ENCODE peak calls at places on chromosome 11, in five cellular contexts. D is CD8-positive, alpha-beta memory T cell; I is kidney; C is adipocyte; F is neuronal stem cell. G is an unnamed sample.

GRCh38 chr11:17277024-17277584 is 565 bp downstream of the NUCB2 start:
- DNase-seq in D (no peak), I (no peak), C (peak; percentile 74), F (no peak), G (no peak)

GRCh38 chr11:18617688-18618340 is 16.3 kb downstream of the SPTY2D1 start:
- DNase-seq in D (peak; percentile 21), I (no peak), C (peak; percentile 40), F (no peak), G (no peak)

GRCh38 chr11:34050967-34051348 is 573 bp upstream of the CAPRIN1 start:
- DNase-seq in D (no peak), I (no peak), C (peak; percentile 75), F (no peak), G (no peak)

GRCh38 chr11:82680252-82680651 is 53.4 kb downstream of the FAM181B start:
- DNase-seq in D (no peak), I (no peak), C (no peak), F (no peak), G (no peak)

GRCh38 chr11:12680246-12680939 is 6.2 kb downstream of the TEAD1 start:
- DNase-seq in D (no peak), I (peak; percentile 93), C (peak; percentile 95), F (peak; percentile 85), G (peak; percentile 91)

GRCh38 chr11:26901162-26901561 is 92.8 kb upstream of the FIBIN start:
- DNase-seq in D (no peak), I (no peak), C (peak; percentile 74), F (no peak), G (no peak)

GRCh38 chr11:9573775-9574555 is 495 bp downstream of the WEE1 start:
- DNase-seq in D (peak; percentile 8), I (peak; percentile 87), C (peak; percentile 38), F (no peak), G (peak; percentile 80)

GRCh38 chr11:34204396-34205279 is 99.2 kb downstream of the NAT10 start:
- DNase-seq in D (no peak), I (no peak), C (peak; percentile 12), F (no peak), G (no peak)

GRCh38 chr11:116732740-116733385 is 39.9 kb downstream of the BUD13 start:
- DNase-seq in D (peak; percentile 35), I (no peak), C (peak; percentile 85), F (peak; percentile 61), G (peak; percentile 59)

DNA sequence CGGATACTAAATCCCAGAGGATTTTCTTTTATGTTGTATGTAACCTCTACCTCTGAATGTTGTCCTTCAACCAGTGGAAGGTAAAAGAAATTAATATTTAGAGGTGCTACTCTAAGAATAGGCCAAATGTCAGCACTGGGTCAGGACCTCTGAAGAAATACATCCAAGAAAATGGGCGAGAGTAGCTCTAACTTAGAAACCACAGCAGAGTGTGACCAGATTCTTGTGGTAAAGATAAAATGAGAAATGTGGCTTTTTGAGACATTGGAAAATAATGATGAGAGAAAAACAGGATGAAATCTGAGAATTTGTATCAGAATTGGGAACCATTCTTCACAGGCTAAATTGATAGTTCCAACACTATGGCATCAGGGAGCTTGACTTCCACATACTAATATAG is 63.5 kb downstream of the CSTPP1 start:
- DNase-seq in D (no peak), I (no peak), C (no peak), F (no peak), G (no peak)
- H3K4me1 ChIP-seq in D (no peaks in the 10 kb centered on the region), I (peaks cover 2% of the 10 kb centered on the region), C (peaks cover 26% of the 10 kb centered on the region), F (peaks cover 20% of the 10 kb centered on the region), G (no peaks in the 10 kb centered on the region)

GRCh38 chr11:94796863-94797262 is 28.7 kb downstream of the AMOTL1 start:
- DNase-seq in D (no peak), I (no peak), C (no peak), F (no peak), G (no peak)
- H3K4me1 ChIP-seq in D (no peaks in the 10 kb centered on the region), I (peaks cover 14% of the 10 kb centered on the region), C (peaks cover 73% of the 10 kb centered on the region), F (no peaks in the 10 kb centered on the region), G (peaks cover 21% of the 10 kb centered on the region)

GRCh38 chr11:69649576-69649900 is 8.6 kb downstream of the CCND1 start:
- DNase-seq in D (no peak), I (peak; percentile 41), C (no peak), F (no peak), G (no peak)
- H3K4me1 ChIP-seq in D (no peaks in the 10 kb centered on the region), I (peaks cover 5% of the 10 kb centered on the region), C (peaks cover 12% of the 10 kb centered on the region), F (peaks cover 6% of the 10 kb centered on the region), G (no peaks in the 10 kb centered on the region)

DNA sequence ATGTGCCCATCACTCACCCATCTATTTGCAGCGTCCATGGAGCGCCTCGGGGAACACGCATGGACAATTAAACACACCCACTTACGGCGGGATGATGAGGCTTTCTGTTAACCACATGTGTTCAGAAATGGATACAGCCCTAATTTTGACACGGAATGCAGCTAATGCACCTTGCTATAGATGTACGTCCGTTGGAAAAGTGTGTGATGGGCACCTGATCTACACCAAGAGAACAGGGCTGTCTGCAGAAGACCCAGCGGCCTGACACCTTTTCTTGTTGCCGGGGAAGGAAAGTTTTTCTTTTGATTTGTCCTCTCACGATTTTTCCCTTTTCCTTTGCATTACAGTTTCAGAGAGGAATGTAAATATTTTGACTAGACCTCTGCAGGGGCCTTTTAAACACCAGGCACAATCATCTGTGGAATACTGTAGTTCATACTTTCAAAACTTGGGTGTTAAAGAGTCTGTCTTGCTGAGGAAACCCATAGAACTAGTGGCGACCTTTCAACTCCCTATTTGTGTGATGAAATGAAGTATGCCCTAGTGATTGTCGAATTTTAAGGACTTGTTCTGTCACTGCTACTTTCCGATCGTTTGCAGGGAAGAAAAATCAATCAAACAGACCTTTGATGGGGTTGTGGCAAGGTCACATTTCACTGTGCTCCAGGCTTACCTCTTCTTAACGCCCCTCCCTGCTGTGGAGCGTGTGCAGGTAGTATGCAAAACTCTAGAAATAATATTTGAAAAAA is 16.5 kb upstream of the PAX6 start:
- DNase-seq in D (no peak), I (no peak), C (peak; percentile 15), F (peak; percentile 36), G (no peak)
- H3K4me1 ChIP-seq in D (no peaks in the 10 kb centered on the region), I (no peaks in the 10 kb centered on the region), C (no peaks in the 10 kb centered on the region), F (peaks cover 5% of the 10 kb centered on the region), G (no peaks in the 10 kb centered on the region)

GRCh38 chr11:2718817-2719438 is 19.1 kb upstream of the KCNQ1OT1 start:
- DNase-seq in D (no peak), I (peak; percentile 45), C (no peak), F (no peak), G (no peak)

GRCh38 chr11:2724114-2724513 is 24.3 kb upstream of the KCNQ1OT1 start:
- DNase-seq in D (no peak), I (no peak), C (no peak), F (no peak), G (no peak)

GRCh38 chr11:2719831-2720603 is 20.2 kb upstream of the KCNQ1OT1 start:
- DNase-seq in D (no peak), I (peak; percentile 59), C (no peak), F (no peak), G (no peak)

GRCh38 chr11:2722955-2723354 is 23.2 kb upstream of the KCNQ1OT1 start:
- DNase-seq in D (no peak), I (no peak), C (no peak), F (no peak), G (no peak)

DNA sequence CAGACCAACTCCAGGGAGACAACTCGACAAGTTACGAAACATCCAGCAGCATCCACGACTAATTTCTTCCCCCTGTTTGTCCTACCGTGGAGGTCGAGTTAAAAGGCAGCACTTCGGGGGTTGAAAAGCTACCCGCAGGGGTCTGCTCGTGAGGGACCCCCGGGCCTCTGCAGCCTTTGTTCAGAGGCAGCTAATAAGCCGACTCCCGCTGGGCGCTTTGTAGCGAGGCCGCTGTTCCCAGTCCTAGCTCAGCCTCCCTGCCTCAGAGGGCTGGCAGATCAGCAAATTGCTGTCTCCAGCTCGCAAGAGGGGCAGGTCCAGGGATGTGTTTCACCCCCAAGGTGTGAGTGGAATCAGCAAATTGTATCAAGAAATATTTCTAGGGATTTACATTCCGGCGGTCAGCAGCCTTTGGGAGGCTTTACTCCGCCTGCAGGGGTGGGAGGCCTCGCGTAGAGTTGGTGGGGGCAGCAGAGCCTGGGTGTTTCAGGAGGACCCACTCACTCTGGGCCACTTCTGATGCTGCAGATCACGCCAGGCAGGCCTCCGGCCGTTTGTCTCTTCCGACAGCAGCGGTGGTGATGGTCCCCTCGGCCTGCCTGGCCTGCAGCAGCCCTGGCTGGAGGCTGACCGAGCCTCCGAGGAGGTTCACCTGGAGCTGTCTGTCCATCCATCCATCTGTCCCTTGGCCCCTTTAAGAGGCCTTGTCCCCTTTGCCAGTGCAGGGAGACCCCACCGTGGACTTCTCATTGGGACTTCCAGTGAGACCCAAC is 21.6 kb upstream of the KCNQ1OT1 start:
- DNase-seq in D (no peak), I (peak; percentile 71), C (no peak), F (peak; percentile 90), G (no peak)
- H3K4me1 ChIP-seq in D (no peaks in the 10 kb centered on the region), I (peaks cover 13% of the 10 kb centered on the region), C (peaks cover 13% of the 10 kb centered on the region), F (peaks cover 13% of the 10 kb centered on the region), G (no peaks in the 10 kb centered on the region)

GRCh38 chr11:829946-830294 is 2.2 kb downstream of the CRACR2B start:
- DNase-seq in D (no peak), I (no peak), C (no peak), F (no peak), G (no peak)
- H3K4me1 ChIP-seq in D (peaks cover 47% of the 10 kb centered on the region), I (peaks cover 55% of the 10 kb centered on the region), C (peaks cover 45% of the 10 kb centered on the region), F (peaks cover 59% of the 10 kb centered on the region), G (no peaks in the 10 kb centered on the region)

DNA sequence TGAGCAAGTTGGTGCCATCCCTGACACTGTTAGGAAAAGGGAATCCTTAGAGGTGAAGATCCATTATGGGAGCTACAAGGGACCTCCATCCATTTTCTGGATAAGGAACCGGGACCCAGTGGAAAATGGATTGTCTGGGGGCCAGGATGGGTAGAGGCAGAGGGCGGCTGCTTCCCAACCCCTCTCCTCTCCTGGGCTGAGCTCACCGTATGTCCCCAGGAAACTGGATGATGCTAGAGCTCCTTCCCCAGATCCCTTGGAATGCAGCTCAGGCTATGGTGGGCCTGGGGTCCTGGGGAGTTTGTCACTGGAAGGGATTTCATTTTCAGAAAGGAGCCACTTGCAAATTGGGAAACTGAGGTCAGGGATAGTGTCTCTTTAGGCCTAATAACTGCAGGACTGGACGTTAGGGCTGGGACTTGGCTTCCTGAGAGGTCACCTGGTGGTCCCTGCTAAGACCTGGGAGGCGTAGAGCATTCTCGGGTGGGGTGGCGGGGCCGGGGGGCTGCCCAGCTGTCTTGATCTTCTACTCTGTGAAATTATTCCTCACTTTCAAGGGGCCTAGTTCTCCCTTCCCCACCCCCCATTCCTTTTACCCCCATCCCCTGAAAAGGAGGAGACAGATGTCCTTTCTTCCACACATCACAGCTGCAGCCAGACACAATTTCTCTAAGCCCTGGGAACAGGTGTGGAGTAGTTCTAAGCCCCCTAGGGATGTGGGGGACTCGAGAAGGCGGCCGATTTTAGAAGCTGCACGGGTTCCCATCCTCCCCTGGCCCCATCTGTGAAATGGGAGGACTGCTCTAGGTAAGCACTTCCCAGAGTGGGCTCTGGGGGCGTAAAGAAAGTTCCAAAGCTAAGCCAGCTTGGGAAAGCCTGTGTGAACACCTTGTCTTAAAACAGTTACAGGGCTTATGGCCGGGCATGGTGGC is 99.8 kb downstream of the PKNOX2 start:
- DNase-seq in D (no peak), I (no peak), C (no peak), F (no peak), G (no peak)
- H3K4me1 ChIP-seq in D (no peaks in the 10 kb centered on the region), I (peaks cover 8% of the 10 kb centered on the region), C (peaks cover 14% of the 10 kb centered on the region), F (peaks cover 34% of the 10 kb centered on the region), G (no peaks in the 10 kb centered on the region)

GRCh38 chr11:59012106-59012941 is 73.0 kb downstream of the GLYATL1 start:
- DNase-seq in D (no peak), I (no peak), C (no peak), F (no peak), G (no peak)
- H3K4me1 ChIP-seq in D (no peaks in the 10 kb centered on the region), I (no peaks in the 10 kb centered on the region), C (peaks cover 9% of the 10 kb centered on the region), F (no peaks in the 10 kb centered on the region), G (no peaks in the 10 kb centered on the region)

DNA sequence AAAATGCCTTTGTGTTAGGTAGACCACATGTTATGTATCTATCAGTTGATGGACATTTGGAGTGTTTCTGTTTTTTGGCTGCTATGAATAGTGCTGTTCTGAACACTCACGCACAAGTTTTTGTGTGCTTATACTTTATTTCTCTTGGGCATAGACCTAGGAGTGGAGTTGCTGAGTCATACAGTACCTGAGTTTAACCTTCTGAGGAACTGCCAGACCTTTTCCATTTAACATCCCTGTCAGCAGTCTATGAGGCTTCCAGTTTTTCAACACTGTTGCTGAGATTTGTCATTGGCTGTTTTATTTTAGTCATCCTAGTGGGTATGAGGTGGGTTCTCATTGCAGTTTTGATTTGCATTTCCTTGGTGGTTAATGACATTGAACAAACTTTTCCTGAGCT is 4.4 kb downstream of the CTTN start:
- DNase-seq in D (no peak), I (no peak), C (no peak), F (no peak), G (no peak)
- H3K4me1 ChIP-seq in D (peaks cover 5% of the 10 kb centered on the region), I (peaks cover 13% of the 10 kb centered on the region), C (peaks cover 36% of the 10 kb centered on the region), F (peaks cover 12% of the 10 kb centered on the region), G (peaks cover 4% of the 10 kb centered on the region)